ENCODE peak calls at places on chromosome 20, in five cellular contexts. H, Y, X, E and D are unnamed samples.
A peak's percentile ranks its signal among the peaks of the same experiment; 100 is the strongest.

GRCh38 chr20:21191839-21192238 is 66.0 kb downstream of the KIZ start:
- DNase-seq in X (no peak), H (no peak), Y (no peak), E (no peak), D (no peak)

GRCh38 chr20:50372770-50373088 is 137.5 kb upstream of the PTPN1 start:
- DNase-seq in E (no peak), H (no peak), X (no peak), Y (no peak), D (peak; percentile 63)

GRCh38 chr20:44756011-44756688 is 10.5 kb downstream of the KCNK15 start:
- DNase-seq in X (no peak), H (no peak), E (no peak), Y (no peak), D (no peak)

GRCh38 chr20:62603021-62603906 is 39.0 kb upstream of the SLCO4A1 start:
- DNase-seq in Y (peak; percentile 63), X (peak; percentile 67), E (no peak), H (no peak), D (peak; percentile 92)

GRCh38 chr20:47024461-47024937 is 129.9 kb downstream of the EYA2 start:
- DNase-seq in H (no peak), X (no peak), E (no peak), Y (no peak), D (no peak)

GRCh38 chr20:48350291-48350988 is 477.4 kb downstream of the PREX1 start:
- DNase-seq in X (peak; percentile 4), E (no peak), Y (peak; percentile 22), H (no peak), D (peak; percentile 31)

GRCh38 chr20:41650221-41650948 is 32.2 kb upstream of the CHD6 start:
- DNase-seq in Y (no peak), X (no peak), H (no peak), E (no peak), D (no peak)

GRCh38 chr20:58618694-58619540 is 32.2 kb upstream of the STX16 start:
- DNase-seq in H (no peak), Y (no peak), X (no peak), E (no peak), D (no peak)

GRCh38 chr20:13271977-13272975 is 51.2 kb downstream of the ISM1 start:
- DNase-seq in Y (no peak), E (no peak), X (peak; percentile 9), H (no peak), D (no peak)

GRCh38 chr20:58549681-58550542 is 34.7 kb upstream of the APCDD1L start:
- DNase-seq in Y (no peak), H (no peak), E (no peak), X (no peak), D (no peak)

GRCh38 chr20:58650181-58650775 is 805 bp upstream of the STX16 start:
- DNase-seq in Y (no peak), H (no peak), X (no peak), E (no peak), D (no peak)

GRCh38 chr20:595330-596308 is 14.5 kb downstream of the TCF15 start:
- DNase-seq in Y (no peak), X (no peak), E (no peak), H (no peak), D (no peak)

GRCh38 chr20:24968278-24968677 is 19.2 kb downstream of the CST7 start:
- DNase-seq in Y (no peak), H (no peak), E (no peak), X (no peak), D (no peak)

GRCh38 chr20:24118096-24118780 is 129.7 kb upstream of the GGTLC1 start:
- DNase-seq in E (no peak), X (no peak), Y (no peak), H (no peak), D (no peak)

GRCh38 chr20:62202083-62202395 is 18.0 kb downstream of the HRH3 start:
- DNase-seq in X (peak; percentile 6), Y (peak; percentile 61), H (no peak), E (no peak), D (no peak)

GRCh38 chr20:38222231-38222922 is 38.2 kb downstream of the KIAA1755 start:
- DNase-seq in H (peak; percentile 38), E (no peak), X (peak; percentile 53), Y (peak; percentile 75), D (peak; percentile 46)

GRCh38 chr20:50695144-50695872 is 4.0 kb upstream of the RIPOR3 start:
- DNase-seq in X (peak; percentile 68), E (no peak), Y (no peak), H (no peak), D (no peak)

GRCh38 chr20:40287683-40288082 is 401.4 kb downstream of the MAFB start:
- DNase-seq in H (no peak), E (no peak), X (no peak), Y (no peak), D (no peak)

GRCh38 chr20:37411408-37412306 is 65.7 kb downstream of the SRC start:
- DNase-seq in Y (no peak), H (no peak), X (no peak), E (no peak), D (peak; percentile 27)

GRCh38 chr20:36820928-36821327 is 47.4 kb upstream of the DSN1 start:
- DNase-seq in E (no peak), Y (no peak), H (no peak), X (no peak), D (no peak)

GRCh38 chr20:32605167-32605656 is 20.1 kb upstream of the NOL4L start:
- DNase-seq in X (peak; percentile 3), Y (no peak), H (no peak), E (no peak), D (no peak)

GRCh38 chr20:50110141-50111047 is 2.6 kb downstream of the UBE2V1 start:
- DNase-seq in E (no peak), H (no peak), X (peak; percentile 33), Y (no peak), D (peak; percentile 31)

GRCh38 chr20:53186630-53187029 is 214.5 kb downstream of the TSHZ2 start:
- DNase-seq in E (no peak), X (no peak), H (no peak), Y (no peak), D (no peak)

GRCh38 chr20:18288748-18289705 is 700 bp downstream of the ZNF133 start:
- DNase-seq in H (no peak), E (no peak), X (peak; percentile 22), Y (no peak), D (peak; percentile 18)

GRCh38 chr20:46458891-46459750 is 52.7 kb upstream of the ELMO2 start:
- DNase-seq in Y (peak; percentile 31), H (no peak), E (peak; percentile 44), X (no peak), D (no peak)

GRCh38 chr20:54469293-54469692 is 6.1 kb upstream of the DOK5 start:
- DNase-seq in X (no peak), Y (no peak), H (no peak), E (no peak), D (no peak)

GRCh38 chr20:22430154-22430745 is 154.1 kb downstream of the FOXA2 start:
- DNase-seq in Y (no peak), H (no peak), X (no peak), E (no peak), D (peak; percentile 50)

GRCh38 chr20:25197173-25197869 is 1.8 kb downstream of the ENTPD6 start:
- DNase-seq in E (no peak), Y (no peak), X (no peak), H (no peak), D (no peak)

GRCh38 chr20:62969939-62970306 is 17.4 kb downstream of the SLC17A9 start:
- DNase-seq in H (no peak), Y (no peak), E (no peak), X (no peak), D (no peak)

GRCh38 chr20:63092660-63093215 is 86.0 kb upstream of the BHLHE23 start:
- DNase-seq in H (no peak), E (no peak), Y (no peak), X (no peak), D (no peak)

GRCh38 chr20:44739952-44740351 is 5.7 kb upstream of the KCNK15 start:
- DNase-seq in E (no peak), X (no peak), Y (no peak), H (no peak), D (no peak)

GRCh38 chr20:50348118-50348517 is 157.5 kb downstream of the CEBPB start:
- DNase-seq in E (no peak), X (no peak), Y (no peak), H (no peak), D (no peak)

GRCh38 chr20:45592574-45593189 is 13.6 kb upstream of the WFDC8 start:
- DNase-seq in H (no peak), X (peak; percentile 71), E (no peak), Y (peak; percentile 82), D (peak; percentile 56)

GRCh38 chr20:39258253-39258652 is 296.1 kb downstream of the DHX35 start:
- DNase-seq in E (no peak), H (no peak), Y (no peak), X (no peak), D (no peak)

GRCh38 chr20:46979603-46980241 is 85.1 kb downstream of the EYA2 start:
- DNase-seq in E (no peak), Y (no peak), H (no peak), X (no peak), D (no peak)

GRCh38 chr20:50385733-50386640 is 124.2 kb upstream of the PTPN1 start:
- DNase-seq in X (no peak), Y (no peak), E (no peak), H (no peak), D (no peak)

GRCh38 chr20:37293301-37293943 is 4.0 kb downstream of the MANBAL start:
- DNase-seq in H (no peak), E (no peak), Y (no peak), X (no peak), D (no peak)

GRCh38 chr20:59634435-59635005 is 30.2 kb downstream of the PHACTR3 start:
- DNase-seq in X (no peak), E (no peak), H (no peak), Y (no peak), D (no peak)

GRCh38 chr20:57038608-57039440 is 227.6 kb downstream of the BMP7 start:
- DNase-seq in H (no peak), E (no peak), X (peak; percentile 5), Y (no peak), D (no peak)